ENCODE peak calls at places on chromosome 20, in seven cellular contexts. S, W, N, Z, Y, B and F are unnamed samples.

GRCh38 chr20:62590301-62591121 is 51.8 kb upstream of the SLCO4A1 start:
- DNase-seq in S (no peak), W (no peak), N (no peak), Z (peak), Y (no peak), B (no peak), F (no peak)

GRCh38 chr20:46893877-46894578 is 615 bp upstream of the EYA2 start:
- DNase-seq in N (no peak), W (no peak), Z (no peak), Y (no peak), B (no peak), S (no peak), F (no peak)

GRCh38 chr20:38345643-38346042 is 639 bp upstream of the LBP start:
- DNase-seq in Y (no peak), Z (no peak), N (no peak), W (no peak), B (no peak), S (no peak), F (no peak)

GRCh38 chr20:23574977-23575376 is 6.7 kb upstream of the CST9L start:
- DNase-seq in B (no peak), Y (no peak), N (no peak), W (no peak), Z (no peak), S (no peak), F (no peak)

GRCh38 chr20:50843331-50844276 is 48.7 kb downstream of the BCAS4 start:
- DNase-seq in B (no peak), S (no peak), Z (no peak), N (no peak), W (no peak), Y (no peak), F (no peak)

GRCh38 chr20:14664101-14664500 is 326.7 kb upstream of the FLRT3 start:
- DNase-seq in B (no peak), S (no peak), Y (no peak), N (no peak), W (no peak), Z (no peak), F (no peak)

GRCh38 chr20:41358717-41359116 is 7.9 kb downstream of the EMILIN3 start:
- DNase-seq in S (no peak), B (no peak), W (no peak), N (no peak), Z (no peak), Y (no peak), F (no peak)

GRCh38 chr20:24199493-24199892 is 210.9 kb upstream of the GGTLC1 start:
- DNase-seq in S (no peak), W (no peak), Z (no peak), B (no peak), Y (no peak), N (no peak), F (no peak)

GRCh38 chr20:25042531-25043498 is 15.1 kb downstream of the ACSS1 start:
- DNase-seq in Z (peak), B (peak), N (peak), W (no peak), Y (peak), S (peak), F (peak)

GRCh38 chr20:64212750-64213149 is 42.8 kb upstream of the PCMTD2 start:
- DNase-seq in B (no peak), Y (no peak), W (no peak), Z (peak), N (no peak), S (no peak), F (no peak)

GRCh38 chr20:2873747-2874041 is 413 bp downstream of the PTPRA start:
- DNase-seq in N (peak), S (peak), W (peak), B (peak), Z (peak), Y (peak), F (no peak)

GRCh38 chr20:25019381-25020155 is 27.0 kb upstream of the APMAP start:
- DNase-seq in Y (no peak), B (no peak), N (no peak), W (no peak), Z (peak), S (no peak), F (no peak)

GRCh38 chr20:7003598-7003997 is 236.1 kb downstream of the BMP2 start:
- DNase-seq in B (no peak), S (no peak), Z (no peak), N (no peak), W (no peak), Y (no peak), F (no peak)

GRCh38 chr20:47032969-47033578 is 138.4 kb downstream of the EYA2 start:
- DNase-seq in N (no peak), B (no peak), S (no peak), Y (no peak), W (no peak), Z (no peak), F (no peak)

GRCh38 chr20:56860413-56860812 is 231.3 kb downstream of the TFAP2C start:
- DNase-seq in Z (no peak), N (no peak), S (no peak), B (no peak), W (no peak), Y (no peak), F (no peak)

GRCh38 chr20:47204008-47204745 is 152.3 kb downstream of the ZMYND8 start:
- DNase-seq in N (no peak), B (no peak), Z (no peak), S (no peak), Y (no peak), W (no peak), F (no peak)

GRCh38 chr20:5001174-5002076 is at the start of gene SLC23A2:
- DNase-seq in Z (peak), B (peak), S (peak), N (peak), Y (peak), W (peak), F (peak)

GRCh38 chr20:4332466-4332865 is 317.1 kb upstream of the RNF24 start:
- DNase-seq in N (no peak), W (no peak), Z (no peak), B (no peak), Y (no peak), S (no peak), F (no peak)

GRCh38 chr20:63475209-63475608 is 2.8 kb upstream of the KCNQ2 start:
- DNase-seq in Z (no peak), N (no peak), W (peak), S (peak), B (no peak), Y (no peak), F (no peak)

GRCh38 chr20:35954907-35955251 is 577 bp upstream of the SCAND1 start:
- DNase-seq in B (peak), N (no peak), Z (no peak), Y (no peak), W (no peak), S (no peak), F (peak)

GRCh38 chr20:1324598-1325172 is 4.3 kb downstream of the SDCBP2 start:
- DNase-seq in Z (no peak), N (no peak), B (peak), W (no peak), Y (no peak), S (no peak), F (peak)